ENCODE peak calls at places on chromosome 11, in nine cellular contexts. H is gastrocnemius medialis, L is cardiac muscle cell, W is lung, G is A549, Y is epithelial cell of esophagus, N is lower lobe of right lung, C is cardiac fibroblast, M is psoas muscle. P is an unnamed sample.

GRCh38 chr11:35144103-35144741 is 5.3 kb downstream of the CD44 start:
- DNase-seq in N (no peak), M (no peak), H (no peak), W (peak), C (peak), G (no peak), L (no peak), Y (peak), P (no peak)

GRCh38 chr11:10648896-10649295 is 44.7 kb downstream of the IRAG1 start:
- DNase-seq in Y (no peak), C (no peak), W (no peak), G (no peak), N (no peak), H (no peak), L (no peak), M (no peak), P (no peak)

GRCh38 chr11:73221996-73222395 is 3.9 kb downstream of the P2RY2 start:
- DNase-seq in N (peak), Y (no peak), G (no peak), H (no peak), W (no peak), C (no peak), L (no peak), M (peak), P (no peak)

GRCh38 chr11:62487698-62488551 is 58.7 kb downstream of the AHNAK start:
- DNase-seq in C (no peak), M (no peak), G (no peak), L (no peak), W (no peak), N (no peak), Y (no peak), H (no peak), P (peak)

GRCh38 chr11:58645854-58646253 is 23.4 kb downstream of the CNTF start:
- DNase-seq in G (no peak), N (no peak), H (no peak), Y (no peak), M (no peak), C (no peak), W (no peak), L (no peak), P (no peak)

GRCh38 chr11:112693781-112694180 is 267.4 kb upstream of the NCAM1 start:
- DNase-seq in G (no peak), W (no peak), H (no peak), Y (peak), N (no peak), M (no peak), C (no peak), L (no peak), P (no peak)

GRCh38 chr11:8267831-8268529 is 4.3 kb upstream of the LMO1 start:
- DNase-seq in N (no peak), M (no peak), Y (peak), C (no peak), H (no peak), G (peak), L (peak), W (no peak), P (no peak)

GRCh38 chr11:116062526-116063171 is 558.4 kb upstream of the CADM1 start:
- DNase-seq in W (no peak), N (no peak), G (no peak), M (no peak), Y (no peak), H (no peak), C (no peak), L (peak), P (no peak)

GRCh38 chr11:42812960-42813359 is 498.8 kb upstream of the API5 start:
- DNase-seq in N (no peak), G (no peak), H (no peak), L (no peak), M (no peak), C (no peak), W (no peak), Y (no peak), P (no peak)

GRCh38 chr11:132312616-132313210 is 942.3 kb downstream of the NTM start:
- DNase-seq in L (peak), H (no peak), C (peak), G (no peak), M (no peak), N (no peak), W (no peak), Y (peak), P (no peak)

GRCh38 chr11:79428406-79428805 is 12.4 kb downstream of the TENM4 start:
- DNase-seq in G (no peak), W (no peak), M (no peak), Y (no peak), H (no peak), L (no peak), C (no peak), N (no peak), P (no peak)

GRCh38 chr11:64891215-64891848 is 12.9 kb upstream of the EHD1 start:
- DNase-seq in L (no peak), C (no peak), Y (no peak), M (no peak), N (no peak), W (no peak), H (no peak), G (no peak), P (no peak)

GRCh38 chr11:123357990-123358827 is 71.9 kb upstream of the GRAMD1B start:
- DNase-seq in C (peak), Y (peak), G (no peak), N (no peak), L (peak), H (no peak), W (no peak), M (peak), P (no peak)
- H3K4me3 ChIP-seq in C (peak), Y (peak), G (peak), N (peak), L (peak), H (peak), W (no peak), M (peak), P (peak)

GRCh38 chr11:104333977-104334376 is 170.0 kb upstream of the PDGFD start:
- DNase-seq in H (no peak), L (no peak), M (no peak), G (no peak), Y (peak), N (no peak), W (no peak), C (no peak), P (no peak)
- TF ChIP-seq CTCF in H (no peak), L (peak), M (no peak), G (no peak), Y (peak), N (peak), W (no peak), C (peak), P (no peak)

GRCh38 chr11:27392278-27392677 is 29.3 kb upstream of the CCDC34 start:
- DNase-seq in C (no peak), Y (no peak), N (no peak), G (no peak), M (no peak), H (no peak), L (no peak), W (no peak), P (no peak)
- H3K4me3 ChIP-seq in C (no peak), Y (no peak), N (no peak), G (no peak), M (no peak), H (no peak), L (no peak), W (no peak), P (no peak)

DNA sequence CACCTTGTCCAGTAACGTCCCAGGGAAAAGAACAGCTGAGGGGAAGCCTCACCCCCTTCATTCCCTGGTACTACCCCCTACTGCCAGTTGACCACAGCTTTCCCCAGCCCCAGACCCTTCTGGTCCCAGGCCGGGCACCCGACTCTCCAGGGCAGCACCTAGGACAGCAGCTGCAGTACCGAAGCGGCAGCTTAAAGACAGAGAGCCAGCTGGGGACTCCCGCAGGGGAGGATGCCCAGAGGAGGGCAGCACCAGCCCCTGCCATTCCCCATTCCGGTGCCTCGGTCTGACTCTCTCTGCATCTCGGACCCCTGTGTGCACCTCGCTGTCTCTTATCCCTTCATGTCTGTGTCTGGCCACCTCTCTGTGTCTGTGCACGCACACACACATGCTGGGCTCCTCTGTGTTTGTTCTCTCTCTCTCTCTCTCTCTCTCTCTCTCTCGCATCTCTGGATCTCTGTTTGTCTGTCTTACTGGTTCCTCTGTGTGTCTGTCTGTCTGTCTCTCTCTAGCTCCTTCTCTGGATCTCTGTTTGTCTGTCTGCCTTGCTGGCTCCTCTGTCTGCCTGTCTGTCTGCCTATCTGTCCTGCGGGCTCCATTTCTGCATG is 9.4 kb downstream of the IGSF9B start:
- DNase-seq in H (no peak), M (peak), Y (peak), W (peak), G (peak), C (peak), L (peak), N (no peak), P (no peak)
- TF ChIP-seq CTCF in H (peak), M (peak), Y (peak), W (no peak), G (no peak), C (peak), L (peak), N (peak), P (peak)

GRCh38 chr11:1761857-1762536 is 1.7 kb downstream of the CTSD start:
- DNase-seq in L (no peak), M (peak), W (no peak), H (no peak), N (peak), Y (no peak), G (no peak), C (no peak), P (no peak)
- H3K4me3 ChIP-seq in L (no peak), M (peak), W (peak), H (peak), N (peak), Y (peak), G (peak), C (peak), P (peak)

GRCh38 chr11:66311470-66311964 is 5.3 kb downstream of the CD248 start:
- DNase-seq in W (no peak), N (no peak), M (no peak), Y (no peak), H (no peak), G (no peak), C (no peak), L (no peak), P (no peak)
- TF ChIP-seq CTCF in W (no peak), N (no peak), M (no peak), Y (no peak), H (no peak), G (no peak), C (peak), L (no peak), P (no peak)

GRCh38 chr11:47109051-47109791 is 67.5 kb downstream of the ARFGAP2 start:
- DNase-seq in L (no peak), H (no peak), W (no peak), M (no peak), Y (no peak), C (no peak), G (no peak), N (no peak), P (no peak)
- H3K4me3 ChIP-seq in L (no peak), H (no peak), W (no peak), M (no peak), Y (no peak), C (no peak), G (no peak), N (no peak), P (no peak)